ENCODE peak calls at places on chromosome 5, in four cellular contexts. S, A, J and U are unnamed samples.

GRCh38 chr5:17951392-17952169 is 317.3 kb downstream of the TAF11L14 start:
- DNase-seq in S (peak), A (no peak), J (no peak), U (no peak)

GRCh38 chr5:62432618-62433064 is 20.1 kb downstream of the IPO11 start:
- DNase-seq in S (no peak), A (no peak), J (no peak), U (no peak)

GRCh38 chr5:109328626-109329025 is 81.1 kb downstream of the PJA2 start:
- DNase-seq in S (no peak), A (no peak), J (no peak), U (no peak)

GRCh38 chr5:177116631-177117373 is 16.8 kb upstream of the NSD1 start:
- DNase-seq in S (peak), A (peak), J (peak), U (peak)

GRCh38 chr5:149730620-149731331 is 666 bp downstream of the PPARGC1B start:
- DNase-seq in S (peak), A (peak), J (peak), U (no peak)

GRCh38 chr5:60492958-60493357 is 207.0 kb downstream of the DEPDC1B start:
- DNase-seq in S (no peak), A (no peak), J (no peak), U (no peak)

GRCh38 chr5:150116667-150117395 is 30.5 kb upstream of the CSF1R start:
- DNase-seq in S (peak), A (no peak), J (peak), U (no peak)

GRCh38 chr5:100690036-100690560 is 154.9 kb downstream of the FAM174A start:
- DNase-seq in S (no peak), A (no peak), J (no peak), U (peak)

GRCh38 chr5:1205255-1206180 is 4.1 kb downstream of the SLC6A19 start:
- DNase-seq in S (no peak), A (no peak), J (peak), U (no peak)

GRCh38 chr5:167061695-167062094 is 1229.8 kb upstream of the WWC1 start:
- DNase-seq in S (no peak), A (no peak), J (no peak), U (no peak)

GRCh38 chr5:55538621-55539020 is 3.9 kb upstream of the PLPP1 start:
- DNase-seq in S (no peak), A (peak), J (no peak), U (no peak)

GRCh38 chr5:14487101-14487895 is 94.3 kb upstream of the OTULINL start:
- DNase-seq in S (no peak), A (no peak), J (no peak), U (no peak)

GRCh38 chr5:5598547-5599113 is 176.2 kb downstream of the ICE1 start:
- DNase-seq in S (no peak), A (no peak), J (no peak), U (no peak)

GRCh38 chr5:143554194-143554717 is 150.8 kb upstream of the NR3C1 start:
- DNase-seq in S (no peak), A (no peak), J (no peak), U (peak)

GRCh38 chr5:123344819-123345426 is 78.3 kb downstream of the CEP120 start:
- DNase-seq in S (peak), A (no peak), J (no peak), U (peak)

GRCh38 chr5:33631786-33632185 is 191.0 kb downstream of the TARS1 start:
- DNase-seq in S (no peak), A (no peak), J (no peak), U (no peak)

GRCh38 chr5:122972877-122973276 is 63.6 kb downstream of the PPIC start:
- DNase-seq in S (no peak), A (no peak), J (no peak), U (no peak)

GRCh38 chr5:126067404-126067803 is 355.8 kb upstream of the GRAMD2B start:
- DNase-seq in S (no peak), A (no peak), J (no peak), U (no peak)

GRCh38 chr5:107331882-107332281 is 338.9 kb downstream of the EFNA5 start:
- DNase-seq in S (no peak), A (no peak), J (no peak), U (no peak)

GRCh38 chr5:170913573-170913972 is 51.8 kb downstream of the RANBP17 start:
- DNase-seq in S (no peak), A (no peak), J (no peak), U (no peak)

GRCh38 chr5:124596595-124597388 is 149.6 kb downstream of the ZNF608 start:
- DNase-seq in S (no peak), A (no peak), J (no peak), U (peak)

GRCh38 chr5:6508931-6509330 is 60.3 kb downstream of the UBE2QL1 start:
- DNase-seq in S (no peak), A (no peak), J (no peak), U (no peak)

GRCh38 chr5:78127875-78128274 is 166.6 kb downstream of the AP3B1 start:
- DNase-seq in S (peak), A (no peak), J (no peak), U (no peak)

GRCh38 chr5:168073311-168073710 is 218.1 kb upstream of the WWC1 start:
- DNase-seq in S (no peak), A (no peak), J (no peak), U (no peak)

GRCh38 chr5:64612349-64612961 is 77.8 kb upstream of the SHISAL2B start:
- DNase-seq in S (peak), A (no peak), J (no peak), U (peak)

DNA sequence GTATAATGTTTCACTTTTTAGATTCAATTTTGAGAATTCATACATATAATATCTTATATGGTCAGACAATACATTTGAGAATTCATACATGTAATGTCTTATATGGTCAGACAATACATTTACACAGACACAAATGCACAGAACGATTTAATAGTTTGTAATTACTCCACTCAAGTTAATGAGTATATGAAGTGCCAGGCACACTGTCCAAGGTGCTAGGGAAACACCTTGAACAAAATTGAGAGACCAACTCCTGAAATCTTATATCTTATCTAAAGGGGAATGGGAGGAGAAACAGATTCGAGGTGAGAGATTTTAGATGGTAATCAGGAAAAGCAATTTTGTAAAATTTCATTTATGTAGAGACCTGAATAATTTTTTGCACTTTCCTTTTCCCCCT is 994.7 kb downstream of the CDH12 start:
- DNase-seq in S (no peak), A (no peak), J (no peak), U (no peak)
- TF ChIP-seq CTCF in S (no peak), A (no peak), J (no peak), U (no peak)

DNA sequence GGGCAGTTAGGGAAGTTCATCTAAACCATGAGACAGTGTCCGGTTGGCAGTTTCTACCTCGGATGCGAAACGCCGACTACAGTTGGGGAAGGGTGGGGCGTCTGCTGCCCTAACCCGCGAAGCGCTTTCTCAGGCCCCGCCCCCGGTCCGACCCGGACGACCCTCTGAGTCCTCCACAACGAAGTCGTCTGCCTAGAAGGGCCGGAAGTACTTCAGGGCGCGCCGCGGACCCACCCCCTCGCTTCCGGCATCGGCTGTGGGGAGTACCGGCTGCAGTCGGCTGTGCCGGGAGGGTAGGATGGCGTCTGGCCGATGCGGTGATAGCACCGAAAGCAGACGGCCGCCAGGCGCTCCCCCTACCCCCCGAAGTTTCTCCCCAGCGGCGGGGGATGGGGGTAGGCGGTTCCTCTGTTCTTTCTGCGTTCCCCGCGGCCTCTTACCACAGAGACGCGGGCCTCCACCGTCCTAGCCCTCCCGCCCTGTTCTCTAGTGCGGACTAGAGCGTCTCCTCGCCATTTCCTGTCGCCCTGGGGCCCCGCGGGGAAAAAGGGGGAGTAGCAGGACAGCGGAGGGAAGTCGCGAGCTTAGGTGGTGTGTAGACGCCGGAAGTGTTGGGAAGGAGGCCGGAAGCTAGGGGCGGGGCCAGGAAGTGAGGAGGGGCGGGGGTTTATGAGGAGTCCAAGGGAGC is at the start of gene TRIM41:
- DNase-seq in S (peak), A (peak), J (peak), U (peak)
- TF ChIP-seq CTCF in S (no peak), A (no peak), J (peak), U (peak)

DNA sequence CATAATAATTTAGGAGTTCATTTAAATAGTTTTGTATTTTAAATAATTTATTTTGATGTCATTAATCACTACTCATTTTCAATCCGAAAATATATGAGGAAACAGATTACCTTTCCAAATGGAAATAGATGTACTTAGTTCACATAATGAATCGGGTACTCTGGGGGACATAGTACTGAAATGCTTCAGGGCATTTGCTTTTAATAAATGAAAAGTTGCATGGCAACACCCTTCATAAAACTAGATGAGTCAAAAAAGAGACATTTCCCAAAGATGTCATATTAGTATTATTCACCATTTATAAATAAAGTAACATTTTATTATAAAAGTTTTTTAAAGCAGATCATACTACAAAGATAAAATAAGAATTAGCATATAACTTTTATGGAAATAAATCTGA is 177.8 kb downstream of the MCTP1 start:
- DNase-seq in S (no peak), A (no peak), J (no peak), U (no peak)
- TF ChIP-seq CTCF in S (no peak), A (no peak), J (no peak), U (no peak)

GRCh38 chr5:172010278-172010677 is 3.8 kb upstream of the FBXW11 start:
- DNase-seq in S (peak), A (no peak), J (no peak), U (no peak)
- TF ChIP-seq CTCF in S (peak), A (peak), J (no peak), U (peak)

GRCh38 chr5:57450991-57451876 is 31.4 kb downstream of the ACTBL2 start:
- DNase-seq in S (no peak), A (no peak), J (no peak), U (peak)
- TF ChIP-seq CTCF in S (no peak), A (no peak), J (no peak), U (no peak)

GRCh38 chr5:68282001-68282400 is 66.4 kb downstream of the PIK3R1 start:
- DNase-seq in S (no peak), A (no peak), J (no peak), U (no peak)
- TF ChIP-seq CTCF in S (no peak), A (no peak), J (no peak), U (no peak)

GRCh38 chr5:140734354-140734753 is 34.1 kb downstream of the ZMAT2 start:
- DNase-seq in S (peak), A (no peak), J (no peak), U (no peak)
- TF ChIP-seq CTCF in S (peak), A (no peak), J (no peak), U (peak)